ENCODE peak calls at places on chromosomes 6 and 20, in five cellular contexts. W, A, R, Q and X are unnamed samples. For H3K79me1, the result is how much of the 10 kb centered on the place peaks cover.

GRCh38 chr6:37624606-37625574 is 72.8 kb downstream of the MDGA1 start:
- DNase-seq in W (no peak), A (no peak), R (no peak), Q (no peak), X (peak)

GRCh38 chr6:96761794-96762193 is 75.5 kb downstream of the GPR63 start:
- DNase-seq in W (no peak), A (no peak), R (no peak), Q (no peak), X (no peak)

GRCh38 chr6:136089885-136090284 is 160.2 kb downstream of the MTFR2 start:
- DNase-seq in W (peak), A (peak), R (no peak), Q (no peak), X (no peak)

GRCh38 chr20:62728028-62728780 is 19.6 kb downstream of the NTSR1 start:
- DNase-seq in W (no peak), A (no peak), R (no peak), Q (no peak), X (peak)

GRCh38 chr6:137341721-137342195 is 122.6 kb upstream of the IFNGR1 start:
- DNase-seq in W (no peak), A (no peak), R (no peak), Q (no peak), X (no peak)

GRCh38 chr6:24836116-24836515 is 37.4 kb upstream of the ARMH2 start:
- DNase-seq in W (no peak), A (no peak), R (no peak), Q (no peak), X (no peak)

GRCh38 chr6:127518710-127519468 is at the start of gene MTCL3:
- DNase-seq in W (peak), A (peak), R (peak), Q (peak), X (no peak)

GRCh38 chr6:135812085-135812526 is 39.4 kb upstream of the PDE7B start:
- DNase-seq in W (peak), A (peak), R (no peak), Q (no peak), X (no peak)

GRCh38 chr6:21885532-21886089 is 292.1 kb downstream of the SOX4 start:
- DNase-seq in W (peak), A (peak), R (no peak), Q (no peak), X (peak)

GRCh38 chr6:53347921-53348435 is 772 bp downstream of the ELOVL5 start:
- DNase-seq in W (peak), A (peak), R (peak), Q (peak), X (peak)

GRCh38 chr20:13119583-13119982 is 101.5 kb upstream of the ISM1 start:
- DNase-seq in W (peak), A (peak), R (peak), Q (no peak), X (peak)

GRCh38 chr6:3314176-3314575 is 55.4 kb downstream of the PSMG4 start:
- DNase-seq in W (no peak), A (no peak), R (no peak), Q (no peak), X (no peak)

GRCh38 chr20:35463455-35464300 is 8.3 kb downstream of the CEP250 start:
- DNase-seq in W (peak), A (peak), R (peak), Q (peak), X (peak)

GRCh38 chr6:113854531-113855499 is 2.3 kb upstream of the MARCKS start:
- DNase-seq in W (peak), A (peak), R (peak), Q (peak), X (peak)

GRCh38 chr20:10832146-10832545 is 158.3 kb upstream of the JAG1 start:
- DNase-seq in W (peak), A (no peak), R (no peak), Q (no peak), X (peak)

GRCh38 chr6:151436814-151437213 is 15.1 kb downstream of the RMND1 start:
- DNase-seq in W (peak), A (peak), R (no peak), Q (no peak), X (peak)

GRCh38 chr6:34584694-34585093 is 28.6 kb upstream of the SPDEF start:
- DNase-seq in W (no peak), A (no peak), R (no peak), Q (no peak), X (no peak)

GRCh38 chr6:108781419-108782110 is 66.7 kb upstream of the ARMC2 start:
- DNase-seq in W (peak), A (peak), R (peak), Q (peak), X (no peak)

GRCh38 chr6:150143521-150144293 is 863 bp downstream of the PPP1R14C start:
- DNase-seq in W (no peak), A (no peak), R (peak), Q (peak), X (no peak)

GRCh38 chr6:129889580-129889979 is 28.5 kb upstream of the TMEM244 start:
- DNase-seq in W (peak), A (peak), R (no peak), Q (no peak), X (no peak)

GRCh38 chr6:5083813-5084191 is 1.3 kb upstream of the PPP1R3G start:
- DNase-seq in W (no peak), A (no peak), R (no peak), Q (no peak), X (no peak)

GRCh38 chr6:128844598-128844997 is 38.3 kb upstream of the LAMA2 start:
- DNase-seq in W (no peak), A (no peak), R (no peak), Q (no peak), X (no peak)

GRCh38 chr20:50543326-50543725 is 33.1 kb downstream of the PTPN1 start:
- DNase-seq in W (no peak), A (no peak), R (no peak), Q (no peak), X (no peak)

GRCh38 chr6:75852721-75853120 is 103.7 kb downstream of the MYO6 start:
- DNase-seq in W (peak), A (peak), R (no peak), Q (no peak), X (peak)

GRCh38 chr20:1277529-1278322 is 11.6 kb downstream of the SNPH start:
- DNase-seq in W (no peak), A (no peak), R (no peak), Q (no peak), X (no peak)

GRCh38 chr20:21499641-21500040 is 14.2 kb downstream of the NKX2-2 start:
- DNase-seq in W (no peak), A (no peak), R (no peak), Q (peak), X (no peak)

GRCh38 chr20:43465625-43465943 is 7.9 kb downstream of the SRSF6 start:
- DNase-seq in W (no peak), A (no peak), R (no peak), Q (no peak), X (no peak)

GRCh38 chr6:39243809-39244208 is 14.5 kb upstream of the KCNK5 start:
- DNase-seq in W (no peak), A (no peak), R (no peak), Q (no peak), X (no peak)

GRCh38 chr20:44582321-44583025 is at the start of gene PKIG:
- DNase-seq in W (peak), A (peak), R (peak), Q (no peak), X (no peak)

GRCh38 chr6:33812669-33813068 is 8.9 kb upstream of the MLN start:
- DNase-seq in W (peak), A (peak), R (peak), Q (peak), X (peak)

GRCh38 chr6:133971861-133972260 is 18.8 kb downstream of the TBPL1 start:
- DNase-seq in W (peak), A (no peak), R (no peak), Q (no peak), X (peak)

GRCh38 chr6:155882527-155883333 is 427.1 kb upstream of the NOX3 start:
- DNase-seq in W (peak), A (peak), R (no peak), Q (no peak), X (no peak)

GRCh38 chr20:35319206-35320197 is 27.3 kb upstream of the FAM83C start:
- DNase-seq in W (peak), A (peak), R (no peak), Q (no peak), X (no peak)

GRCh38 chr20:48773837-48774418 is 53.9 kb downstream of the PREX1 start:
- DNase-seq in W (no peak), A (peak), R (no peak), Q (no peak), X (peak)
- H3K79me1 ChIP-seq in W (under half), A (under half), R (under half), Q (under half), X (under half)

GRCh38 chr6:100693249-100693927 is 187.7 kb downstream of the ASCC3 start:
- DNase-seq in W (no peak), A (no peak), R (no peak), Q (no peak), X (no peak)
- H3K4me3 ChIP-seq in W (no peak), A (no peak), R (no peak), Q (no peak), X (no peak)

GRCh38 chr6:11317885-11318771 is 85.7 kb upstream of the NEDD9 start:
- DNase-seq in W (peak), A (peak), R (no peak), Q (no peak), X (peak)

GRCh38 chr6:11322252-11322885 is 89.9 kb upstream of the NEDD9 start:
- DNase-seq in W (no peak), A (no peak), R (no peak), Q (no peak), X (no peak)

GRCh38 chr6:11320914-11321549 is 88.6 kb upstream of the NEDD9 start:
- DNase-seq in W (no peak), A (no peak), R (no peak), Q (no peak), X (peak)

GRCh38 chr6:11315743-11316437 is 83.4 kb upstream of the NEDD9 start:
- DNase-seq in W (peak), A (peak), R (no peak), Q (no peak), X (no peak)

DNA sequence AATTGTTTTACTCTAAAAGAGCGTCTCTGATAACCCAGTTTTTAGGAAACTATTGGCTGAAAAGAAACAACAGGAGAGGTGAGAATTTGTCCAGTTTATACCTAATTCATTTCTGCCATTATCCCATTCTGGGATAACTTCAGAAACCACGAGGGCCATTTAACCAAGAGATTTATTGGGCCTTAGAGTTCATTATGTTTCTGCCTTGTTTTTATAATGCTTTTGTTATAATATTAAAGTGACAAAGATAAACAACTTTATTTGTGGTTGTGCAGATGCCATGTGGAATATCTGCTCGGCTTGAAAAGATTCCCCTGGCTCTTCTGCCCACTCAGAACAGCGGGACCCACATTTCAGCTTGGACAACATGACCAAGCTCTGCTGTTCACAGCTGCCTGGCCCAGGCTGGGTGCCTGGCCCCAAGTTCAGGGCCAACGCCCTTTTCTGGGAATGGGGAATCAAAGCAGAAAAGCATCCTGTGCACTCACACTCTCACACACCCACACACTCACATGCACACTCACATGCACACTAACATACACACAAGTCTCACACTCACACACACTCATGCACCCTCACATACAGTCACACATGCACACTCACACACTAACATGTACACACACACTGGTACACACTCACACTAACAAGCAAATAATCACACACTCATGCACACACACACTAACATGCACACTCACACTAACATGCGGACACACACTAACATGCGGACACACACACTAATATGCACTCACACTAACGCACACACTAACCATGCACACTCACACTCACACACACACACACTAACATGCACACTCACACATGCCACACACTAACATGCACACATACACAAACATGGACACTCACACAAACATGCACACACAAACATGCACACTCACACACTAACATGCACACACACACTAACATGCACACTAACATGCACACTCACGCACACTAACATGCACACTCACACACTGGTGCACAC is 86.7 kb upstream of the NEDD9 start:
- DNase-seq in W (no peak), A (peak), R (no peak), Q (no peak), X (no peak)
- H2AFZ ChIP-seq in W (no peak), A (no peak), R (no peak), Q (no peak), X (no peak)

GRCh38 chr6:159981591-159982245 is 12.8 kb downstream of the IGF2R start:
- DNase-seq in W (peak), A (peak), R (no peak), Q (no peak), X (no peak)

GRCh38 chr6:159982726-159983506 is 14.0 kb downstream of the IGF2R start:
- DNase-seq in W (peak), A (no peak), R (no peak), Q (no peak), X (no peak)

GRCh38 chr6:159980474-159980873 is 11.6 kb downstream of the IGF2R start:
- DNase-seq in W (no peak), A (no peak), R (no peak), Q (no peak), X (no peak)

GRCh38 chr6:159979136-159979874 is 10.4 kb downstream of the IGF2R start:
- DNase-seq in W (peak), A (peak), R (no peak), Q (no peak), X (peak)

GRCh38 chr6:159981171-159981571 is 12.3 kb downstream of the IGF2R start:
- DNase-seq in W (no peak), A (no peak), R (no peak), Q (no peak), X (no peak)
- H3K79me1 ChIP-seq in W (half or more), A (under half), R (under half), Q (under half), X (under half)

GRCh38 chr6:1312444-1313363 is 806 bp downstream of the FOXQ1 start:
- DNase-seq in W (no peak), A (no peak), R (no peak), Q (peak), X (peak)
- H3K4me3 ChIP-seq in W (peak), A (peak), R (peak), Q (peak), X (no peak)

GRCh38 chr6:11722805-11723631 is 55.6 kb downstream of the ADTRP start:
- DNase-seq in W (no peak), A (no peak), R (no peak), Q (no peak), X (no peak)
- H2AFZ ChIP-seq in W (no peak), A (no peak), R (no peak), Q (no peak), X (no peak)